ENCODE peak calls at places on chromosome X, in nine cellular contexts. G is transverse colon, M is H1, K is upper lobe of left lung, Y is esophagus muscularis mucosa, Q is GM23338, O is suprapubic skin, T is spleen, L is sigmoid colon. N is an unnamed sample.

GRCh38 chrX:13939741-13940597 is 89.7 kb downstream of the GEMIN8 start:
- DNase-seq in K (no peak), Q (peak; percentile 58), G (no peak), T (no peak), L (no peak), O (no peak), M (no peak), Y (no peak), N (no peak)

GRCh38 chrX:41468647-41469323 is 21.6 kb downstream of the NYX start:
- DNase-seq in Y (no peak), Q (no peak), M (no peak), L (no peak), G (no peak), O (no peak), T (peak; percentile 22), K (no peak), N (no peak)

GRCh38 chrX:103396186-103396585 is 19.8 kb downstream of the BEX3 start:
- DNase-seq in Y (no peak), O (no peak), T (no peak), L (no peak), M (no peak), K (no peak), G (no peak), Q (no peak), N (no peak)

GRCh38 chrX:8755116-8755515 is 23.2 kb upstream of the ANOS1 start:
- DNase-seq in Q (peak; percentile 73), M (no peak), Y (no peak), K (no peak), L (no peak), G (no peak), T (no peak), O (no peak), N (no peak)

GRCh38 chrX:19389217-19389616 is 45.5 kb downstream of the PDHA1 start:
- DNase-seq in M (no peak), Y (no peak), T (no peak), K (no peak), G (no peak), O (no peak), Q (no peak), L (no peak), N (no peak)

GRCh38 chrX:1542994-1543725 is 6.2 kb upstream of the P2RY8 start:
- DNase-seq in M (no peak), L (no peak), T (no peak), K (no peak), O (peak; percentile 67), Q (no peak), G (no peak), Y (no peak), N (no peak)

GRCh38 chrX:109660756-109661155 is 35.8 kb upstream of the KCNE5 start:
- DNase-seq in L (no peak), O (no peak), Q (no peak), M (no peak), T (no peak), Y (no peak), K (no peak), G (no peak), N (no peak)

GRCh38 chrX:41737065-41737464 is 13.1 kb downstream of the GPR82 start:
- DNase-seq in K (no peak), Y (no peak), M (no peak), G (no peak), Q (no peak), O (no peak), T (no peak), L (no peak), N (no peak)

GRCh38 chrX:35439692-35440091 is 358.4 kb upstream of the MAGEB16 start:
- DNase-seq in Q (no peak), L (no peak), Y (no peak), O (no peak), T (no peak), K (no peak), G (no peak), M (no peak), N (no peak)

GRCh38 chrX:16662402-16662801 is 12.4 kb downstream of the S100G start:
- DNase-seq in Y (no peak), T (no peak), L (no peak), M (no peak), O (no peak), K (no peak), G (no peak), Q (no peak), N (no peak)

GRCh38 chrX:87338510-87338909 is 179.1 kb upstream of the KLHL4 start:
- DNase-seq in O (no peak), K (no peak), Y (no peak), Q (peak; percentile 34), M (no peak), L (no peak), G (no peak), T (no peak), N (no peak)
- TF ChIP-seq CTCF in O (no peak), K (peak; percentile 16), Y (peak; percentile 40), Q (peak; percentile 40), M (no peak), L (no peak), G (no peak), T (no peak), N (peak; percentile 28)

GRCh38 chrX:49069038-49069437 is 4.8 kb downstream of the PRAF2 start:
- DNase-seq in T (no peak), K (no peak), G (no peak), Q (no peak), O (no peak), Y (no peak), M (no peak), L (no peak), N (no peak)

GRCh38 chrX:49072712-49073095 is 1.1 kb downstream of the PRAF2 start:
- DNase-seq in M (no peak), K (no peak), G (no peak), L (no peak), Y (no peak), T (no peak), O (no peak), Q (no peak), N (no peak)

GRCh38 chrX:49070988-49071387 is 2.8 kb downstream of the PRAF2 start:
- DNase-seq in M (no peak), O (no peak), Q (no peak), Y (no peak), K (no peak), G (no peak), L (no peak), T (no peak), N (no peak)

GRCh38 chrX:49073641-49074575 is at the start of gene PRAF2:
- DNase-seq in T (peak; percentile 97), G (peak; percentile 94), K (peak; percentile 95), O (peak; percentile 94), Q (peak; percentile 92), Y (peak; percentile 96), M (peak; percentile 85), L (peak; percentile 97), N (peak; percentile 89)

DNA sequence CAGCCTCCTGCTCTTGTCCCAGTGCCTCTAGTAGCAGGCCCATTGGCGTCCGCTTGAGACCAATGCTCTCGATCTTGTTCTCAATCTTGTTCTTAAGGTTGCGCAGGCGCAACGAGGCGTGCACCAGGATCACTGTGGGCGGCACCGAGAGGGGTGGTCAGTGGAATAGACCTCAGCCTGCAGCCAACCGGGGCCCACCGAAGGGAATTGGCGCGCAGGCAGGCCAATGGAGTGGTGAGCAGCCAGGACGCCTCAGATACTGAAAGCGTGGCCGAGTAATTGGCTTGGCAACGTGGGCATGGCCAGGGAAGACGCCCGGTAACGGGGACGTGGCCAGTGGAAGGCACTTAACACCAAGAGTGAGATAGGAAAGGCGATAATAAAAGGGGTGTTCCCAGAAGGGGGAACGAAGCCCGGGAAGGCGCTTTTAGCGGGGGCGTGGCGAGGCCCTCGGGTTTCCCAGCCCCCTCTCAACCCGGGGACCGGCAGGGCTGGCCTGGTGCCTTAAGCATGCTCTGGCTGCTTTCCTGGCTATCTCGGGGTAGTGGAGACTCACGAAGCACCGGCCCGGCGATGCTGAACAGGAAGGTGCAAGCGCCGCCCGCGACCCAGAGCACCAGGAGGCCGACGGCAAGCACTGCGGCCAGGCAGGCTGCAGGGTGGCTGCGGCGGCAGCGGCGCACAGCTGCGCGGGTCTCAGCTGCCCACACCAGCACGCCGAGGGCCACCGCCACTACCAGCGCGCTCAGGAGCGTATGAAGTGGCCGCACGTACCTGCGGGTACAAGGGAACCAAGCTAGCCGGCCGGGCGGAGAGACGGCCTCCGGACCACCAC is 1.7 kb downstream of the PRAF2 start:
- DNase-seq in M (peak; percentile 60), G (peak; percentile 55), K (peak; percentile 88), Y (no peak), O (no peak), T (no peak), Q (peak; percentile 87), L (peak; percentile 94), N (peak; percentile 65)
- TF ChIP-seq POLR2AphosphoS5 in M (no peak), G (no peak), K (no peak), Y (peak; percentile 27), O (no peak), T (peak; percentile 60), Q (no peak), L (peak; percentile 37), N (no peak)

GRCh38 chrX:148541461-148541983 is 41.1 kb downstream of the AFF2 start:
- DNase-seq in M (no peak), L (no peak), T (no peak), Y (no peak), G (no peak), K (no peak), Q (no peak), O (no peak), N (no peak)
- H3K4me1 ChIP-seq in M (no peaks in the 10 kb centered on the region), L (no peaks in the 10 kb centered on the region), T (no peaks in the 10 kb centered on the region), Y (no peaks in the 10 kb centered on the region), G (no peaks in the 10 kb centered on the region), K (no peaks in the 10 kb centered on the region), Q (peaks cover 12% of the 10 kb centered on the region), O (no peaks in the 10 kb centered on the region), N (no peaks in the 10 kb centered on the region)

GRCh38 chrX:17703201-17703600 is 34.1 kb upstream of the SCML1 start:
- DNase-seq in G (no peak), K (no peak), Y (no peak), O (no peak), M (no peak), L (no peak), T (no peak), Q (no peak), N (no peak)

GRCh38 chrX:17710836-17711235 is 26.5 kb upstream of the SCML1 start:
- DNase-seq in T (no peak), L (no peak), Y (no peak), Q (no peak), K (no peak), O (no peak), M (no peak), G (no peak), N (no peak)

GRCh38 chrX:17705211-17705610 is 32.1 kb upstream of the SCML1 start:
- DNase-seq in L (no peak), T (no peak), M (no peak), Q (no peak), K (no peak), G (no peak), Y (no peak), O (no peak), N (no peak)

GRCh38 chrX:17707731-17708130 is 29.6 kb upstream of the SCML1 start:
- DNase-seq in K (no peak), O (no peak), Y (no peak), L (no peak), G (no peak), M (no peak), Q (no peak), T (no peak), N (no peak)

DNA sequence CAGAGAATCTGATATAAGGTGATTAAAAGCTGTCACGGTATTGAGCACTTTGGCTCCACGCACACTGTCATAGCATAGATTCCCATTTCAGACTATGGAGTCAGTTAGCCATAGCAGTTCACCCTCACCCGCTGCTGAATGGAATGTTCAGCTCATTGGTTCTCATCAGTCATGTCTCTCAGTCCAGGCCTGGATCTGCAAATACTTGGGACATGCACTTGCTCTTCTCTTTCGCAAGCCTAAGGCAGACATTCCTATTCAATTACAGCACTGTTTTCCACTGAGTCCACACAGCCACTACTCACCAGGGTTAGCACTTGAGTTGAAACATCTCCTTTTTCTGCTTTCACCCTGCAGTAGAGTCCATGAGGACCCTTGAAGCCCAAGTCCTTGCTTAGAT is 30.6 kb upstream of the SCML1 start:
- DNase-seq in T (no peak), Y (no peak), Q (no peak), K (no peak), L (no peak), G (no peak), M (no peak), O (no peak), N (no peak)
- TF ChIP-seq CTCF in T (no peak), Y (no peak), Q (no peak), K (no peak), L (no peak), G (no peak), M (no peak), O (no peak), N (no peak)